ENCODE peak calls at places on chromosomes 12 and 14, in seven cellular contexts. One of them, this sample, is unnamed.
A peak's percentile ranks its signal among the peaks of the same experiment; 100 is the strongest.

GRCh38 chr14:89921896-89922548 is 32.5 kb downstream of the EFCAB11 start:
- DNase-seq in HFFc6: peak; percentile 93
- DNase-seq in foreskin keratinocyte: peak; percentile 94
- DNase-seq in upper lobe of left lung: no peak
- DNase-seq in GM10248: no peak
- DNase-seq in Peyer's patch: no peak
- DNase-seq in cardiac muscle cell: peak; percentile 81
- DNase-seq in this sample: no peak

GRCh38 chr14:60183724-60184596 is 18.8 kb upstream of the DHRS7 start:
- DNase-seq in HFFc6: peak; percentile 71
- DNase-seq in foreskin keratinocyte: peak; percentile 60
- DNase-seq in upper lobe of left lung: no peak
- DNase-seq in GM10248: peak; percentile 22
- DNase-seq in Peyer's patch: no peak
- DNase-seq in cardiac muscle cell: peak; percentile 82
- DNase-seq in this sample: peak; percentile 58

GRCh38 chr12:10497602-10498001 is 8.1 kb upstream of the EIF2S3B start:
- DNase-seq in HFFc6: no peak
- DNase-seq in foreskin keratinocyte: no peak
- DNase-seq in upper lobe of left lung: peak; percentile 28
- DNase-seq in GM10248: no peak
- DNase-seq in Peyer's patch: no peak
- DNase-seq in cardiac muscle cell: peak; percentile 13
- DNase-seq in this sample: no peak

GRCh38 chr12:49871263-49871561 is 28.3 kb upstream of the BCDIN3D start:
- DNase-seq in HFFc6: no peak
- DNase-seq in foreskin keratinocyte: no peak
- DNase-seq in upper lobe of left lung: no peak
- DNase-seq in GM10248: no peak
- DNase-seq in Peyer's patch: no peak
- DNase-seq in cardiac muscle cell: no peak
- DNase-seq in this sample: no peak

GRCh38 chr14:69481815-69482568 is 2.5 kb upstream of the PLEKHD1 start:
- DNase-seq in HFFc6: no peak
- DNase-seq in foreskin keratinocyte: no peak
- DNase-seq in upper lobe of left lung: no peak
- DNase-seq in GM10248: peak; percentile 76
- DNase-seq in Peyer's patch: no peak
- DNase-seq in cardiac muscle cell: no peak
- DNase-seq in this sample: no peak

GRCh38 chr12:131980263-131980662 is 30.5 kb downstream of the EP400 start:
- DNase-seq in HFFc6: peak; percentile 11
- DNase-seq in foreskin keratinocyte: no peak
- DNase-seq in upper lobe of left lung: no peak
- DNase-seq in GM10248: no peak
- DNase-seq in Peyer's patch: no peak
- DNase-seq in cardiac muscle cell: no peak
- DNase-seq in this sample: no peak

GRCh38 chr12:50353869-50354593 is 42.4 kb downstream of the FAM186A start:
- DNase-seq in HFFc6: no peak
- DNase-seq in foreskin keratinocyte: no peak
- DNase-seq in upper lobe of left lung: no peak
- DNase-seq in GM10248: no peak
- DNase-seq in Peyer's patch: no peak
- DNase-seq in cardiac muscle cell: peak; percentile 44
- DNase-seq in this sample: no peak

GRCh38 chr12:119375170-119375569 is 40.6 kb downstream of the CCDC60 start:
- DNase-seq in HFFc6: no peak
- DNase-seq in foreskin keratinocyte: no peak
- DNase-seq in upper lobe of left lung: no peak
- DNase-seq in GM10248: no peak
- DNase-seq in Peyer's patch: no peak
- DNase-seq in cardiac muscle cell: no peak
- DNase-seq in this sample: no peak

GRCh38 chr12:101042211-101042610 is 167.8 kb downstream of the SLC5A8 start:
- DNase-seq in HFFc6: no peak
- DNase-seq in foreskin keratinocyte: no peak
- DNase-seq in upper lobe of left lung: no peak
- DNase-seq in GM10248: no peak
- DNase-seq in Peyer's patch: no peak
- DNase-seq in cardiac muscle cell: no peak
- DNase-seq in this sample: no peak

GRCh38 chr14:30273564-30273880 is 285.4 kb upstream of the G2E3 start:
- DNase-seq in HFFc6: no peak
- DNase-seq in foreskin keratinocyte: no peak
- DNase-seq in upper lobe of left lung: no peak
- DNase-seq in GM10248: no peak
- DNase-seq in Peyer's patch: no peak
- DNase-seq in cardiac muscle cell: no peak
- DNase-seq in this sample: no peak

GRCh38 chr12:100128509-100128908 is 14.2 kb downstream of the BLTP3B start:
- DNase-seq in HFFc6: peak; percentile 53
- DNase-seq in foreskin keratinocyte: peak; percentile 68
- DNase-seq in upper lobe of left lung: peak; percentile 59
- DNase-seq in GM10248: no peak
- DNase-seq in Peyer's patch: no peak
- DNase-seq in cardiac muscle cell: peak; percentile 76
- DNase-seq in this sample: no peak

GRCh38 chr12:3564411-3564810 is 73.4 kb downstream of the PRMT8 start:
- DNase-seq in HFFc6: no peak
- DNase-seq in foreskin keratinocyte: no peak
- DNase-seq in upper lobe of left lung: no peak
- DNase-seq in GM10248: no peak
- DNase-seq in Peyer's patch: no peak
- DNase-seq in cardiac muscle cell: no peak
- DNase-seq in this sample: no peak

GRCh38 chr12:79411791-79412190 is 279.0 kb downstream of the PAWR start:
- DNase-seq in HFFc6: no peak
- DNase-seq in foreskin keratinocyte: peak; percentile 57
- DNase-seq in upper lobe of left lung: no peak
- DNase-seq in GM10248: no peak
- DNase-seq in Peyer's patch: no peak
- DNase-seq in cardiac muscle cell: no peak
- DNase-seq in this sample: no peak

GRCh38 chr14:104253901-104254353 is 115.5 kb downstream of the KIF26A start:
- DNase-seq in HFFc6: no peak
- DNase-seq in foreskin keratinocyte: no peak
- DNase-seq in upper lobe of left lung: peak; percentile 11
- DNase-seq in GM10248: no peak
- DNase-seq in Peyer's patch: no peak
- DNase-seq in cardiac muscle cell: no peak
- DNase-seq in this sample: no peak

GRCh38 chr12:92466391-92467305 is 236.1 kb upstream of the PLEKHG7 start:
- DNase-seq in HFFc6: no peak
- DNase-seq in foreskin keratinocyte: no peak
- DNase-seq in upper lobe of left lung: no peak
- DNase-seq in GM10248: peak; percentile 22
- DNase-seq in Peyer's patch: peak; percentile 78
- DNase-seq in cardiac muscle cell: no peak
- DNase-seq in this sample: no peak

GRCh38 chr12:99140017-99140726 is 495.1 kb downstream of the APAF1 start:
- DNase-seq in HFFc6: no peak
- DNase-seq in foreskin keratinocyte: no peak
- DNase-seq in upper lobe of left lung: peak; percentile 25
- DNase-seq in GM10248: no peak
- DNase-seq in Peyer's patch: no peak
- DNase-seq in cardiac muscle cell: no peak
- DNase-seq in this sample: no peak

GRCh38 chr12:8950702-8951478 is 1.4 kb upstream of the M6PR start:
- DNase-seq in HFFc6: no peak
- DNase-seq in foreskin keratinocyte: peak; percentile 5
- DNase-seq in upper lobe of left lung: no peak
- DNase-seq in GM10248: no peak
- DNase-seq in Peyer's patch: no peak
- DNase-seq in cardiac muscle cell: no peak
- DNase-seq in this sample: no peak
- TF ChIP-seq CTCF in HFFc6: no peak
- TF ChIP-seq CTCF in foreskin keratinocyte: peak; percentile 30
- TF ChIP-seq CTCF in upper lobe of left lung: no peak
- TF ChIP-seq CTCF in GM10248: no peak
- TF ChIP-seq CTCF in Peyer's patch: peak; percentile 41
- TF ChIP-seq CTCF in cardiac muscle cell: no peak
- TF ChIP-seq CTCF in this sample: no peak

GRCh38 chr14:77872971-77873370 is 73.1 kb downstream of the ADCK1 start:
- DNase-seq in HFFc6: no peak
- DNase-seq in foreskin keratinocyte: no peak
- DNase-seq in upper lobe of left lung: no peak
- DNase-seq in GM10248: no peak
- DNase-seq in Peyer's patch: no peak
- DNase-seq in cardiac muscle cell: no peak
- DNase-seq in this sample: no peak
- TF ChIP-seq CTCF in HFFc6: no peak
- TF ChIP-seq CTCF in foreskin keratinocyte: no peak
- TF ChIP-seq CTCF in upper lobe of left lung: no peak
- TF ChIP-seq CTCF in GM10248: no peak
- TF ChIP-seq CTCF in Peyer's patch: no peak
- TF ChIP-seq CTCF in cardiac muscle cell: no peak
- TF ChIP-seq CTCF in this sample: no peak

DNA sequence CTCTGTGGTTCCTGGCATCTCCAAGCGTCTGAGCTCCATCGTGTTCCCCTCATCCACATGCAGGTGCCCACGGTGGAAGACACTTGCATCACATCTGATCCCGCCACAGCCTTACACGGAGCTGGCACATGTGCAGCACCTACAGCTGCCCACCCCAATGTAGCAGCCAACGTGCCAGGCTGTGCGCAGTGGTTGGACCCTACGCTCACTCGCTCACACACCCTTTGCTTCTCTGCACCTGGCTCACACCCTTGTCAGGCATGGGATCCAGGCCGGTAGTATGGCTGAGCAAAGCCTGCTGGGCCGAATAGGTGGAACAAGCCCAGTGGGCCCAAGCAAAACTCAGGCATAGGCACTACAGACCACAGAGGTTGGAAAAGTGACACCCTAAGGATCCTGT is 567.2 kb downstream of the FSCB start:
- DNase-seq in HFFc6: no peak
- DNase-seq in foreskin keratinocyte: no peak
- DNase-seq in upper lobe of left lung: no peak
- DNase-seq in GM10248: no peak
- DNase-seq in Peyer's patch: no peak
- DNase-seq in cardiac muscle cell: no peak
- DNase-seq in this sample: no peak
- TF ChIP-seq CTCF in HFFc6: no peak
- TF ChIP-seq CTCF in foreskin keratinocyte: no peak
- TF ChIP-seq CTCF in upper lobe of left lung: no peak
- TF ChIP-seq CTCF in GM10248: no peak
- TF ChIP-seq CTCF in Peyer's patch: no peak
- TF ChIP-seq CTCF in cardiac muscle cell: no peak
- TF ChIP-seq CTCF in this sample: no peak

GRCh38 chr12:58310368-58310767 is 369.0 kb downstream of the ATP23 start:
- DNase-seq in HFFc6: peak; percentile 66
- DNase-seq in foreskin keratinocyte: peak; percentile 4
- DNase-seq in upper lobe of left lung: no peak
- DNase-seq in GM10248: no peak
- DNase-seq in Peyer's patch: no peak
- DNase-seq in cardiac muscle cell: peak; percentile 66
- DNase-seq in this sample: no peak
- TF ChIP-seq CTCF in HFFc6: peak; percentile 59
- TF ChIP-seq CTCF in foreskin keratinocyte: no peak
- TF ChIP-seq CTCF in upper lobe of left lung: no peak
- TF ChIP-seq CTCF in GM10248: no peak
- TF ChIP-seq CTCF in Peyer's patch: no peak
- TF ChIP-seq CTCF in cardiac muscle cell: no peak
- TF ChIP-seq CTCF in this sample: no peak

GRCh38 chr12:112418596-112419268 is at the start of gene PTPN11:
- DNase-seq in HFFc6: peak; percentile 71
- DNase-seq in foreskin keratinocyte: peak; percentile 80
- DNase-seq in upper lobe of left lung: peak; percentile 88
- DNase-seq in GM10248: peak; percentile 90
- DNase-seq in Peyer's patch: peak; percentile 84
- DNase-seq in cardiac muscle cell: peak; percentile 88
- DNase-seq in this sample: peak; percentile 46
- TF ChIP-seq CTCF in HFFc6: peak; percentile 85
- TF ChIP-seq CTCF in foreskin keratinocyte: peak; percentile 69
- TF ChIP-seq CTCF in upper lobe of left lung: peak; percentile 64
- TF ChIP-seq CTCF in GM10248: peak; percentile 33
- TF ChIP-seq CTCF in Peyer's patch: peak; percentile 17
- TF ChIP-seq CTCF in cardiac muscle cell: peak; percentile 32
- TF ChIP-seq CTCF in this sample: peak; percentile 6

DNA sequence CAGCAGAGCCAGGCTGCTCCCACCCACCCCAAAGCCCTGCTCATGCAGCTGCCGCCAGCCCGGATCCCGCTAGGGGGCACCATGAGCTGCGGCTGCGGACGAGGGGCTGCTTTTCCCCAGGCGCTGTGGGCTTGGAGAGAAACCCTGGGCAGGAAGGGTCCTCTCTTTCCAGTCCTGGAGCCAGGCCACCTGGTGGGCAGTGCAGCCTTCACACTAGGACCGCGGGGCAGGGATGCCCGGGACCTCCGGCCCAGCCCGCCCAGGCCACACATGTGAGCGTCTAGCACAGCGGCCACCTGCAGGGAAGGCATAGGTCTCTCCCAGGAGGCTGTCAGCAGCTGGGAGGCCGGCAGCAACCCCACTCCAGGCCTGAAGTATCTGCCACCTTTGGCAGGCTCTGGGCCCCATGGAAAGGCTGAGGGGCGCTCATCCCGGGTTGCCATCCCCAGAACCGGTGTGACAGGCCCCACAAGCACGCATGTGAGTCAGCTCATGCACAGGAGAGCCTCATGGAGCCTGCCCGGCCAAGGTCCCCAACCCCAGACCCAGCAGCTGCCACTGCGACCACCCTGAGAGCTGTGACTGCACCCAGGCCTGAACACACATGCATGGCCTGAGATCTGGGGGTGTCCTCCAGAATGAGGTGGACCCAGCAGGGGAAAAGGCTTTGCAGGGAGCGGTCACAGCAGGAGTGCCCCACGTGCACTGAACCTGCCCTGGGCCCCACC is 280.0 kb upstream of the RTL1 start:
- DNase-seq in HFFc6: no peak
- DNase-seq in foreskin keratinocyte: no peak
- DNase-seq in upper lobe of left lung: no peak
- DNase-seq in GM10248: peak; percentile 6
- DNase-seq in Peyer's patch: no peak
- DNase-seq in cardiac muscle cell: peak; percentile 12
- DNase-seq in this sample: no peak
- TF ChIP-seq CTCF in HFFc6: no peak
- TF ChIP-seq CTCF in foreskin keratinocyte: peak; percentile 19
- TF ChIP-seq CTCF in upper lobe of left lung: peak; percentile 33
- TF ChIP-seq CTCF in GM10248: no peak
- TF ChIP-seq CTCF in Peyer's patch: no peak
- TF ChIP-seq CTCF in cardiac muscle cell: peak; percentile 58
- TF ChIP-seq CTCF in this sample: no peak

GRCh38 chr12:65170245-65170881 is 980 bp downstream of the LEMD3 start:
- DNase-seq in HFFc6: peak; percentile 49
- DNase-seq in foreskin keratinocyte: peak; percentile 63
- DNase-seq in upper lobe of left lung: peak; percentile 81
- DNase-seq in GM10248: peak; percentile 74
- DNase-seq in Peyer's patch: peak; percentile 58
- DNase-seq in cardiac muscle cell: peak; percentile 57
- DNase-seq in this sample: no peak

GRCh38 chr12:65168606-65169310 is 625 bp upstream of the LEMD3 start:
- DNase-seq in HFFc6: no peak
- DNase-seq in foreskin keratinocyte: no peak
- DNase-seq in upper lobe of left lung: no peak
- DNase-seq in GM10248: peak; percentile 26
- DNase-seq in Peyer's patch: no peak
- DNase-seq in cardiac muscle cell: peak; percentile 2
- DNase-seq in this sample: no peak

GRCh38 chr12:65171073-65171472 is 1.7 kb downstream of the LEMD3 start:
- DNase-seq in HFFc6: no peak
- DNase-seq in foreskin keratinocyte: no peak
- DNase-seq in upper lobe of left lung: no peak
- DNase-seq in GM10248: no peak
- DNase-seq in Peyer's patch: no peak
- DNase-seq in cardiac muscle cell: peak; percentile 10
- DNase-seq in this sample: no peak

GRCh38 chr12:65171870-65172269 is 2.5 kb downstream of the LEMD3 start:
- DNase-seq in HFFc6: no peak
- DNase-seq in foreskin keratinocyte: peak; percentile 34
- DNase-seq in upper lobe of left lung: no peak
- DNase-seq in GM10248: peak; percentile 16
- DNase-seq in Peyer's patch: no peak
- DNase-seq in cardiac muscle cell: peak; percentile 3
- DNase-seq in this sample: no peak

GRCh38 chr12:65169311-65170244 is at the start of gene LEMD3:
- DNase-seq in HFFc6: peak; percentile 79
- DNase-seq in foreskin keratinocyte: peak; percentile 92
- DNase-seq in upper lobe of left lung: peak; percentile 99
- DNase-seq in GM10248: peak; percentile 94
- DNase-seq in Peyer's patch: peak; percentile 98
- DNase-seq in cardiac muscle cell: peak; percentile 91
- DNase-seq in this sample: peak; percentile 52
- TF ChIP-seq CTCF in HFFc6: peak; percentile 21
- TF ChIP-seq CTCF in foreskin keratinocyte: no peak
- TF ChIP-seq CTCF in upper lobe of left lung: no peak
- TF ChIP-seq CTCF in GM10248: no peak
- TF ChIP-seq CTCF in Peyer's patch: no peak
- TF ChIP-seq CTCF in cardiac muscle cell: no peak
- TF ChIP-seq CTCF in this sample: no peak

This sample was measured in AG09319.